ENCODE peak calls at places on chromosome 18, in four cellular contexts. One of them, this sample, is unnamed.

GRCh38 chr18:61922435-61922834 is 29.6 kb upstream of the RNF152 start:
- DNase-seq in body of pancreas: no peak
- DNase-seq in breast epithelium: no peak
- DNase-seq in SK-N-SH: no peak
- DNase-seq in this sample: no peak

GRCh38 chr18:63241317-63241712 is 78.3 kb downstream of the BCL2 start:
- DNase-seq in body of pancreas: no peak
- DNase-seq in breast epithelium: no peak
- DNase-seq in SK-N-SH: no peak
- DNase-seq in this sample: no peak

GRCh38 chr18:67705748-67706147 is 189.2 kb upstream of the DSEL start:
- DNase-seq in body of pancreas: no peak
- DNase-seq in breast epithelium: no peak
- DNase-seq in SK-N-SH: no peak
- DNase-seq in this sample: no peak

GRCh38 chr18:60266558-60266957 is 106.0 kb downstream of the MC4R start:
- DNase-seq in body of pancreas: no peak
- DNase-seq in breast epithelium: no peak
- DNase-seq in SK-N-SH: no peak
- DNase-seq in this sample: no peak

GRCh38 chr18:48649231-48649630 is 110.4 kb downstream of the CTIF start:
- DNase-seq in body of pancreas: no peak
- DNase-seq in breast epithelium: no peak
- DNase-seq in SK-N-SH: no peak
- DNase-seq in this sample: no peak

GRCh38 chr18:7116001-7116831 is 1.4 kb downstream of the LAMA1 start:
- DNase-seq in body of pancreas: no peak
- DNase-seq in breast epithelium: no peak
- DNase-seq in SK-N-SH: peak; percentile 45
- DNase-seq in this sample: no peak

GRCh38 chr18:6557470-6558245 is 142.9 kb upstream of the L3MBTL4 start:
- DNase-seq in body of pancreas: no peak
- DNase-seq in breast epithelium: no peak
- DNase-seq in SK-N-SH: peak; percentile 78
- DNase-seq in this sample: peak; percentile 37

GRCh38 chr18:49514577-49514976 is 27.5 kb upstream of the C18orf32 start:
- DNase-seq in body of pancreas: no peak
- DNase-seq in breast epithelium: no peak
- DNase-seq in SK-N-SH: no peak
- DNase-seq in this sample: no peak

GRCh38 chr18:78693429-78693828 is 286.2 kb upstream of the SALL3 start:
- DNase-seq in body of pancreas: no peak
- DNase-seq in breast epithelium: no peak
- DNase-seq in SK-N-SH: no peak
- DNase-seq in this sample: no peak

GRCh38 chr18:9094307-9095226 is 7.9 kb upstream of the NDUFV2 start:
- DNase-seq in body of pancreas: no peak
- DNase-seq in breast epithelium: no peak
- DNase-seq in SK-N-SH: no peak
- DNase-seq in this sample: no peak

GRCh38 chr18:2889761-2890192 is 43.0 kb downstream of the EMILIN2 start:
- DNase-seq in body of pancreas: no peak
- DNase-seq in breast epithelium: no peak
- DNase-seq in SK-N-SH: no peak
- DNase-seq in this sample: no peak

GRCh38 chr18:49704334-49704733 is 109.0 kb downstream of the ACAA2 start:
- DNase-seq in body of pancreas: no peak
- DNase-seq in breast epithelium: no peak
- DNase-seq in SK-N-SH: no peak
- DNase-seq in this sample: no peak

GRCh38 chr18:32998285-32998684 is 225.5 kb upstream of the KLHL14 start:
- DNase-seq in body of pancreas: no peak
- DNase-seq in breast epithelium: no peak
- DNase-seq in SK-N-SH: no peak
- DNase-seq in this sample: no peak

GRCh38 chr18:55189972-55190371 is 230.7 kb upstream of the CCDC68 start:
- DNase-seq in body of pancreas: no peak
- DNase-seq in breast epithelium: no peak
- DNase-seq in SK-N-SH: no peak
- DNase-seq in this sample: no peak

GRCh38 chr18:49321800-49322461 is 138.5 kb downstream of the DYM start:
- DNase-seq in body of pancreas: no peak
- DNase-seq in breast epithelium: no peak
- DNase-seq in SK-N-SH: no peak
- DNase-seq in this sample: no peak

GRCh38 chr18:3688682-3689081 is 238.7 kb downstream of the TGIF1 start:
- DNase-seq in body of pancreas: no peak
- DNase-seq in breast epithelium: no peak
- DNase-seq in SK-N-SH: peak; percentile 42
- DNase-seq in this sample: no peak

GRCh38 chr18:33372442-33372841 is 68.1 kb downstream of the CCDC178 start:
- DNase-seq in body of pancreas: no peak
- DNase-seq in breast epithelium: no peak
- DNase-seq in SK-N-SH: no peak
- DNase-seq in this sample: no peak

GRCh38 chr18:68660355-68661183 is 54.3 kb downstream of the TMX3 start:
- DNase-seq in body of pancreas: no peak
- DNase-seq in breast epithelium: no peak
- DNase-seq in SK-N-SH: peak; percentile 14
- DNase-seq in this sample: no peak

GRCh38 chr18:74652392-74652988 is 54.8 kb downstream of the ZNF407 start:
- DNase-seq in body of pancreas: no peak
- DNase-seq in breast epithelium: no peak
- DNase-seq in SK-N-SH: peak; percentile 47
- DNase-seq in this sample: no peak

GRCh38 chr18:14970027-14970426 is 222.1 kb downstream of the ANKRD30B start:
- DNase-seq in body of pancreas: no peak
- DNase-seq in breast epithelium: no peak
- DNase-seq in SK-N-SH: no peak
- DNase-seq in this sample: no peak

GRCh38 chr18:74873629-74874028 is 276.0 kb downstream of the ZNF407 start:
- DNase-seq in body of pancreas: no peak
- DNase-seq in breast epithelium: no peak
- DNase-seq in SK-N-SH: no peak
- DNase-seq in this sample: no peak

GRCh38 chr18:79904357-79905147 is 46.9 kb downstream of the SLC66A2 start:
- DNase-seq in body of pancreas: no peak
- DNase-seq in breast epithelium: no peak
- DNase-seq in SK-N-SH: peak; percentile 23
- DNase-seq in this sample: no peak

GRCh38 chr18:62070306-62070705 is 116.5 kb downstream of the PIGN start:
- DNase-seq in body of pancreas: no peak
- DNase-seq in breast epithelium: no peak
- DNase-seq in SK-N-SH: no peak
- DNase-seq in this sample: no peak

GRCh38 chr18:48806551-48807261 is 144.1 kb downstream of the SMAD7 start:
- DNase-seq in body of pancreas: peak; percentile 11
- DNase-seq in breast epithelium: no peak
- DNase-seq in SK-N-SH: no peak
- DNase-seq in this sample: no peak

GRCh38 chr18:35661483-35662146 is 80.1 kb downstream of the GALNT1 start:
- DNase-seq in body of pancreas: no peak
- DNase-seq in breast epithelium: no peak
- DNase-seq in SK-N-SH: peak; percentile 8
- DNase-seq in this sample: no peak

GRCh38 chr18:54004828-54005227 is 219.6 kb downstream of the MBD2 start:
- DNase-seq in body of pancreas: no peak
- DNase-seq in breast epithelium: no peak
- DNase-seq in SK-N-SH: no peak
- DNase-seq in this sample: no peak

GRCh38 chr18:63220903-63221302 is 98.7 kb downstream of the BCL2 start:
- DNase-seq in body of pancreas: no peak
- DNase-seq in breast epithelium: no peak
- DNase-seq in SK-N-SH: no peak
- DNase-seq in this sample: no peak

GRCh38 chr18:49094979-49095632 is 144.3 kb upstream of the SMAD7 start:
- DNase-seq in body of pancreas: no peak
- DNase-seq in breast epithelium: no peak
- DNase-seq in SK-N-SH: no peak
- DNase-seq in this sample: peak; percentile 15

GRCh38 chr18:44723973-44724778 is 43.5 kb downstream of the SETBP1 start:
- DNase-seq in body of pancreas: no peak
- DNase-seq in breast epithelium: no peak
- DNase-seq in SK-N-SH: no peak
- DNase-seq in this sample: no peak

GRCh38 chr18:79918089-79919011 is 33.1 kb downstream of the SLC66A2 start:
- DNase-seq in body of pancreas: no peak
- DNase-seq in breast epithelium: peak; percentile 14
- DNase-seq in SK-N-SH: no peak
- DNase-seq in this sample: no peak

GRCh38 chr18:10298346-10298745 is 156.1 kb upstream of the APCDD1 start:
- DNase-seq in body of pancreas: no peak
- DNase-seq in breast epithelium: no peak
- DNase-seq in SK-N-SH: no peak
- DNase-seq in this sample: no peak
- TF ChIP-seq CTCF in body of pancreas: no peak
- TF ChIP-seq CTCF in breast epithelium: no peak
- TF ChIP-seq CTCF in SK-N-SH: no peak
- TF ChIP-seq CTCF in this sample: no peak

GRCh38 chr18:58393295-58393694 is 235.6 kb downstream of the ALPK2 start:
- DNase-seq in body of pancreas: no peak
- DNase-seq in breast epithelium: no peak
- DNase-seq in SK-N-SH: no peak
- DNase-seq in this sample: no peak
- H3K36me3 ChIP-seq in body of pancreas: peaks cover 26% of the 10 kb centered on the region
- H3K36me3 ChIP-seq in breast epithelium: no peaks in the 10 kb centered on the region
- H3K36me3 ChIP-seq in SK-N-SH: peaks cover 2% of the 10 kb centered on the region
- H3K36me3 ChIP-seq in this sample: no peaks in the 10 kb centered on the region

GRCh38 chr18:31039426-31039825 is 3.1 kb downstream of the DSC3 start:
- DNase-seq in body of pancreas: no peak
- DNase-seq in breast epithelium: no peak
- DNase-seq in SK-N-SH: no peak
- DNase-seq in this sample: no peak
- H3K27ac ChIP-seq in body of pancreas: no peak overlapping the region
- H3K27ac ChIP-seq in breast epithelium: no peak overlapping the region
- H3K27ac ChIP-seq in SK-N-SH: no peak overlapping the region
- H3K27ac ChIP-seq in this sample: no peak overlapping the region

DNA sequence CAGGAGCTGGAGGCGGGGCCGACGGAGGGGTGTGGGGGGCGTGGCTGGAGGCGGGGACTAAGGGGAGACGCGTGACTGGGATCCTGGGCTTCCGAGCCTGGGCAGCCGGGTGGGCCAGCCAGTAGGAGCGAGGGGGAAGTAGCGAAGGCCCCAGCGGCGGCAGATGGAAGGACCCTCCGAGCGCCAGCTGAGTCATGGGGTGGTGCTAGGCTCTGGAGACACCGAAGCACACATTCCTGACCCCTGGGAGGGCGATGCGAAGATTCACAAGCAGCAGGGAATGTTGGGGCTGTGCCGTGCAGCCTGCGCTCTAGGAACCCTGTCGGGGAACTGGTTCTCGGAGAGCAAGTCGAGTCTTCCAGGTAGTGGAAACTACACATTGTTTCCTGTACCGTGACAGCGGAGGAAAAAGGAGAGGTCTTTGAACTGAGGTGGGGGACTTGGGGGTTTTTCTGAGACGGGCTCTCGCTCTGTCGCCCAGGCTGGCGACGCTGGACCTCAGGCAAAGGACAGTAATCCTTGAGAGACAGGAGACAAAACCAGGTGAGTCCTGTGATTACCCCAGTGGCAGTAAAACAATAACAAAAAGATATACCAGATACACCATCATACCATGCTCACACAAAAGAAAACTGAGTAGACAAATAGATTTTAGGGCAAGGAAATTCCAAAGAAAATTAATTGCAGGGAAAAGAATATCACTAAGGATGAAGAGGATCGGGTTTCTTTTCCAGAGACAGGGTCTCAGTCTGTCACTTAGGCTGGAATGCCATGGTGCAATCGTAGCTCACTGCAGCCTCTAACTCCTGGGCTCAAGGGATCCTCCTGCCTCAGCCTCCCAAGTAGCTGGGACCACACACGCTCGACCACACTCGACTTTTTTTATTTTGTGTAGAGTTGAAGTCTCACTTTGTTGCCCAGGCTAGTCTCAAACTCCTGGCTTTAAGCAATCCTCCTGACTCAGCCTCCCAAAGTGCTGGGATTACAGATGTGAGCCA is 828 bp upstream of the AFG3L2 start:
- DNase-seq in body of pancreas: no peak
- DNase-seq in breast epithelium: no peak
- DNase-seq in SK-N-SH: no peak
- DNase-seq in this sample: no peak
- TF ChIP-seq CTCF in body of pancreas: no peak
- TF ChIP-seq CTCF in breast epithelium: peak; percentile 14
- TF ChIP-seq CTCF in SK-N-SH: peak; percentile 30
- TF ChIP-seq CTCF in this sample: peak; percentile 11

GRCh38 chr18:58842978-58843661 is 21.6 kb upstream of the ZNF532 start:
- DNase-seq in body of pancreas: no peak
- DNase-seq in breast epithelium: no peak
- DNase-seq in SK-N-SH: no peak
- DNase-seq in this sample: no peak
- H3K36me3 ChIP-seq in body of pancreas: no peaks in the 10 kb centered on the region
- H3K36me3 ChIP-seq in breast epithelium: no peaks in the 10 kb centered on the region
- H3K36me3 ChIP-seq in SK-N-SH: no peaks in the 10 kb centered on the region
- H3K36me3 ChIP-seq in this sample: no peaks in the 10 kb centered on the region

GRCh38 chr18:31505161-31505560 is 7.2 kb downstream of the DSG2 start:
- DNase-seq in body of pancreas: no peak
- DNase-seq in breast epithelium: no peak
- DNase-seq in SK-N-SH: no peak
- DNase-seq in this sample: no peak
- H3K27ac ChIP-seq in body of pancreas: peak overlapping the region; percentile 34
- H3K27ac ChIP-seq in breast epithelium: no peak overlapping the region
- H3K27ac ChIP-seq in SK-N-SH: no peak overlapping the region
- H3K27ac ChIP-seq in this sample: no peak overlapping the region

GRCh38 chr18:73150199-73150598 is 282.4 kb upstream of the NETO1 start:
- DNase-seq in body of pancreas: no peak
- DNase-seq in breast epithelium: no peak
- DNase-seq in SK-N-SH: no peak
- DNase-seq in this sample: no peak
- TF ChIP-seq CTCF in body of pancreas: no peak
- TF ChIP-seq CTCF in breast epithelium: no peak
- TF ChIP-seq CTCF in SK-N-SH: no peak
- TF ChIP-seq CTCF in this sample: no peak

GRCh38 chr18:13005289-13005688 is 14.1 kb downstream of the CEP192 start:
- DNase-seq in body of pancreas: no peak
- DNase-seq in breast epithelium: no peak
- DNase-seq in SK-N-SH: no peak
- DNase-seq in this sample: no peak

GRCh38 chr18:13003466-13003896 is 12.3 kb downstream of the CEP192 start:
- DNase-seq in body of pancreas: no peak
- DNase-seq in breast epithelium: no peak
- DNase-seq in SK-N-SH: peak; percentile 40
- DNase-seq in this sample: no peak

GRCh38 chr18:13011719-13012118 is 20.6 kb downstream of the CEP192 start:
- DNase-seq in body of pancreas: no peak
- DNase-seq in breast epithelium: no peak
- DNase-seq in SK-N-SH: no peak
- DNase-seq in this sample: no peak

GRCh38 chr18:13004316-13004879 is 13.2 kb downstream of the CEP192 start:
- DNase-seq in body of pancreas: no peak
- DNase-seq in breast epithelium: no peak
- DNase-seq in SK-N-SH: no peak
- DNase-seq in this sample: no peak

GRCh38 chr18:13006731-13007550 is 15.8 kb downstream of the CEP192 start:
- DNase-seq in body of pancreas: no peak
- DNase-seq in breast epithelium: no peak
- DNase-seq in SK-N-SH: no peak
- DNase-seq in this sample: no peak
- H3K36me3 ChIP-seq in body of pancreas: peaks cover 9% of the 10 kb centered on the region
- H3K36me3 ChIP-seq in breast epithelium: no peaks in the 10 kb centered on the region
- H3K36me3 ChIP-seq in SK-N-SH: peaks cover 7% of the 10 kb centered on the region
- H3K36me3 ChIP-seq in this sample: no peaks in the 10 kb centered on the region

GRCh38 chr18:22683786-22684185 is 249.3 kb upstream of the RBBP8 start:
- DNase-seq in body of pancreas: no peak
- DNase-seq in breast epithelium: no peak
- DNase-seq in SK-N-SH: no peak
- DNase-seq in this sample: no peak
- H3K27ac ChIP-seq in body of pancreas: peak overlapping the region; percentile 82
- H3K27ac ChIP-seq in breast epithelium: no peak overlapping the region
- H3K27ac ChIP-seq in SK-N-SH: peak overlapping the region; percentile 37
- H3K27ac ChIP-seq in this sample: no peak overlapping the region

This sample was measured in tibial nerve.